ENCODE peak calls at places on chromosomes 1 and 21, in five cellular contexts. One of them, this sample, is unnamed.

GRCh38 chr1:165954940-165955339 is 127.5 kb downstream of the UCK2 start:
- DNase-seq in Calu3: no peak
- DNase-seq in amygdala: no peak
- DNase-seq in stimulated activated CD4-positive, alpha-beta T cell treated with anti-CD3 and anti-CD28 coated beads, Interleukin-4, amount 100 ng/mL, for 48 hours: no peak
- DNase-seq in stimulated activated naive CD4-positive, alpha-beta T cell treated with Interleukin-2 at 50 U/mL for 16 hours: no peak
- DNase-seq in this sample: no peak

GRCh38 chr1:98203461-98203860 is 282.6 kb upstream of the DPYD start:
- DNase-seq in Calu3: no peak
- DNase-seq in amygdala: no peak
- DNase-seq in stimulated activated CD4-positive, alpha-beta T cell treated with anti-CD3 and anti-CD28 coated beads, Interleukin-4, amount 100 ng/mL, for 48 hours: no peak
- DNase-seq in stimulated activated naive CD4-positive, alpha-beta T cell treated with Interleukin-2 at 50 U/mL for 16 hours: no peak
- DNase-seq in this sample: no peak

GRCh38 chr21:26123012-26123411 is 47.6 kb downstream of the APP start:
- DNase-seq in Calu3: no peak
- DNase-seq in amygdala: no peak
- DNase-seq in stimulated activated CD4-positive, alpha-beta T cell treated with anti-CD3 and anti-CD28 coated beads, Interleukin-4, amount 100 ng/mL, for 48 hours: no peak
- DNase-seq in stimulated activated naive CD4-positive, alpha-beta T cell treated with Interleukin-2 at 50 U/mL for 16 hours: no peak
- DNase-seq in this sample: no peak

GRCh38 chr1:201888282-201889033 is at the start of gene SHISA4:
- DNase-seq in Calu3: peak
- DNase-seq in amygdala: peak
- DNase-seq in stimulated activated CD4-positive, alpha-beta T cell treated with anti-CD3 and anti-CD28 coated beads, Interleukin-4, amount 100 ng/mL, for 48 hours: no peak
- DNase-seq in stimulated activated naive CD4-positive, alpha-beta T cell treated with Interleukin-2 at 50 U/mL for 16 hours: peak
- DNase-seq in this sample: peak

GRCh38 chr1:245326396-245326795 is 171.6 kb downstream of the KIF26B start:
- DNase-seq in Calu3: no peak
- DNase-seq in amygdala: no peak
- DNase-seq in stimulated activated CD4-positive, alpha-beta T cell treated with anti-CD3 and anti-CD28 coated beads, Interleukin-4, amount 100 ng/mL, for 48 hours: no peak
- DNase-seq in stimulated activated naive CD4-positive, alpha-beta T cell treated with Interleukin-2 at 50 U/mL for 16 hours: no peak
- DNase-seq in this sample: no peak

GRCh38 chr21:45531393-45532215 is 10.6 kb downstream of the SLC19A1 start:
- DNase-seq in Calu3: no peak
- DNase-seq in amygdala: no peak
- DNase-seq in stimulated activated CD4-positive, alpha-beta T cell treated with anti-CD3 and anti-CD28 coated beads, Interleukin-4, amount 100 ng/mL, for 48 hours: no peak
- DNase-seq in stimulated activated naive CD4-positive, alpha-beta T cell treated with Interleukin-2 at 50 U/mL for 16 hours: no peak
- DNase-seq in this sample: no peak

GRCh38 chr1:242692988-242693387 is 168.5 kb upstream of the PLD5 start:
- DNase-seq in Calu3: no peak
- DNase-seq in amygdala: no peak
- DNase-seq in stimulated activated CD4-positive, alpha-beta T cell treated with anti-CD3 and anti-CD28 coated beads, Interleukin-4, amount 100 ng/mL, for 48 hours: no peak
- DNase-seq in stimulated activated naive CD4-positive, alpha-beta T cell treated with Interleukin-2 at 50 U/mL for 16 hours: no peak
- DNase-seq in this sample: no peak

GRCh38 chr1:185338719-185339622 is 21.9 kb upstream of the IVNS1ABP start:
- DNase-seq in Calu3: no peak
- DNase-seq in amygdala: no peak
- DNase-seq in stimulated activated CD4-positive, alpha-beta T cell treated with anti-CD3 and anti-CD28 coated beads, Interleukin-4, amount 100 ng/mL, for 48 hours: no peak
- DNase-seq in stimulated activated naive CD4-positive, alpha-beta T cell treated with Interleukin-2 at 50 U/mL for 16 hours: peak
- DNase-seq in this sample: no peak

GRCh38 chr1:109214695-109215623 is 1.2 kb downstream of the SARS1 start:
- DNase-seq in Calu3: peak
- DNase-seq in amygdala: no peak
- DNase-seq in stimulated activated CD4-positive, alpha-beta T cell treated with anti-CD3 and anti-CD28 coated beads, Interleukin-4, amount 100 ng/mL, for 48 hours: peak
- DNase-seq in stimulated activated naive CD4-positive, alpha-beta T cell treated with Interleukin-2 at 50 U/mL for 16 hours: peak
- DNase-seq in this sample: peak

GRCh38 chr1:110135268-110136065 is 14.8 kb upstream of the SLC6A17 start:
- DNase-seq in Calu3: no peak
- DNase-seq in amygdala: no peak
- DNase-seq in stimulated activated CD4-positive, alpha-beta T cell treated with anti-CD3 and anti-CD28 coated beads, Interleukin-4, amount 100 ng/mL, for 48 hours: no peak
- DNase-seq in stimulated activated naive CD4-positive, alpha-beta T cell treated with Interleukin-2 at 50 U/mL for 16 hours: no peak
- DNase-seq in this sample: no peak

GRCh38 chr1:170887726-170888125 is 47.6 kb upstream of the MROH9 start:
- DNase-seq in Calu3: no peak
- DNase-seq in amygdala: no peak
- DNase-seq in stimulated activated CD4-positive, alpha-beta T cell treated with anti-CD3 and anti-CD28 coated beads, Interleukin-4, amount 100 ng/mL, for 48 hours: no peak
- DNase-seq in stimulated activated naive CD4-positive, alpha-beta T cell treated with Interleukin-2 at 50 U/mL for 16 hours: no peak
- DNase-seq in this sample: no peak

GRCh38 chr1:204255225-204255624 is 41.4 kb upstream of the GOLT1A start:
- DNase-seq in Calu3: no peak
- DNase-seq in amygdala: no peak
- DNase-seq in stimulated activated CD4-positive, alpha-beta T cell treated with anti-CD3 and anti-CD28 coated beads, Interleukin-4, amount 100 ng/mL, for 48 hours: no peak
- DNase-seq in stimulated activated naive CD4-positive, alpha-beta T cell treated with Interleukin-2 at 50 U/mL for 16 hours: no peak
- DNase-seq in this sample: no peak

GRCh38 chr1:14876747-14877146 is 276.8 kb upstream of the TMEM51 start:
- DNase-seq in Calu3: no peak
- DNase-seq in amygdala: no peak
- DNase-seq in stimulated activated CD4-positive, alpha-beta T cell treated with anti-CD3 and anti-CD28 coated beads, Interleukin-4, amount 100 ng/mL, for 48 hours: no peak
- DNase-seq in stimulated activated naive CD4-positive, alpha-beta T cell treated with Interleukin-2 at 50 U/mL for 16 hours: no peak
- DNase-seq in this sample: no peak

GRCh38 chr1:31216016-31216415 is 23.7 kb downstream of the NKAIN1 start:
- DNase-seq in Calu3: no peak
- DNase-seq in amygdala: no peak
- DNase-seq in stimulated activated CD4-positive, alpha-beta T cell treated with anti-CD3 and anti-CD28 coated beads, Interleukin-4, amount 100 ng/mL, for 48 hours: no peak
- DNase-seq in stimulated activated naive CD4-positive, alpha-beta T cell treated with Interleukin-2 at 50 U/mL for 16 hours: no peak
- DNase-seq in this sample: no peak

GRCh38 chr1:213057264-213058059 is 6.4 kb downstream of the RPS6KC1 start:
- DNase-seq in Calu3: no peak
- DNase-seq in amygdala: no peak
- DNase-seq in stimulated activated CD4-positive, alpha-beta T cell treated with anti-CD3 and anti-CD28 coated beads, Interleukin-4, amount 100 ng/mL, for 48 hours: no peak
- DNase-seq in stimulated activated naive CD4-positive, alpha-beta T cell treated with Interleukin-2 at 50 U/mL for 16 hours: no peak
- DNase-seq in this sample: no peak

GRCh38 chr1:32920833-32921232 is 19.6 kb upstream of the TMEM54 start:
- DNase-seq in Calu3: no peak
- DNase-seq in amygdala: no peak
- DNase-seq in stimulated activated CD4-positive, alpha-beta T cell treated with anti-CD3 and anti-CD28 coated beads, Interleukin-4, amount 100 ng/mL, for 48 hours: no peak
- DNase-seq in stimulated activated naive CD4-positive, alpha-beta T cell treated with Interleukin-2 at 50 U/mL for 16 hours: no peak
- DNase-seq in this sample: no peak

GRCh38 chr1:43199093-43199726 is 27.1 kb downstream of the CFAP57 start:
- DNase-seq in Calu3: no peak
- DNase-seq in amygdala: no peak
- DNase-seq in stimulated activated CD4-positive, alpha-beta T cell treated with anti-CD3 and anti-CD28 coated beads, Interleukin-4, amount 100 ng/mL, for 48 hours: no peak
- DNase-seq in stimulated activated naive CD4-positive, alpha-beta T cell treated with Interleukin-2 at 50 U/mL for 16 hours: no peak
- DNase-seq in this sample: no peak

GRCh38 chr1:106268070-106268469 is 788.4 kb upstream of the PRMT6 start:
- DNase-seq in Calu3: no peak
- DNase-seq in amygdala: no peak
- DNase-seq in stimulated activated CD4-positive, alpha-beta T cell treated with anti-CD3 and anti-CD28 coated beads, Interleukin-4, amount 100 ng/mL, for 48 hours: no peak
- DNase-seq in stimulated activated naive CD4-positive, alpha-beta T cell treated with Interleukin-2 at 50 U/mL for 16 hours: no peak
- DNase-seq in this sample: no peak

GRCh38 chr1:179926494-179927205 is 28.0 kb upstream of the CEP350 start:
- DNase-seq in Calu3: no peak
- DNase-seq in amygdala: no peak
- DNase-seq in stimulated activated CD4-positive, alpha-beta T cell treated with anti-CD3 and anti-CD28 coated beads, Interleukin-4, amount 100 ng/mL, for 48 hours: no peak
- DNase-seq in stimulated activated naive CD4-positive, alpha-beta T cell treated with Interleukin-2 at 50 U/mL for 16 hours: no peak
- DNase-seq in this sample: no peak

GRCh38 chr1:186152227-186152944 is 222.7 kb downstream of the TPR start:
- DNase-seq in Calu3: peak
- DNase-seq in amygdala: no peak
- DNase-seq in stimulated activated CD4-positive, alpha-beta T cell treated with anti-CD3 and anti-CD28 coated beads, Interleukin-4, amount 100 ng/mL, for 48 hours: no peak
- DNase-seq in stimulated activated naive CD4-positive, alpha-beta T cell treated with Interleukin-2 at 50 U/mL for 16 hours: no peak
- DNase-seq in this sample: no peak

GRCh38 chr1:6258675-6259074 is 2.2 kb downstream of the GPR153 start:
- DNase-seq in Calu3: no peak
- DNase-seq in amygdala: no peak
- DNase-seq in stimulated activated CD4-positive, alpha-beta T cell treated with anti-CD3 and anti-CD28 coated beads, Interleukin-4, amount 100 ng/mL, for 48 hours: no peak
- DNase-seq in stimulated activated naive CD4-positive, alpha-beta T cell treated with Interleukin-2 at 50 U/mL for 16 hours: no peak
- DNase-seq in this sample: no peak

GRCh38 chr1:220217383-220217988 is 54.8 kb downstream of the RAB3GAP2 start:
- DNase-seq in Calu3: peak
- DNase-seq in amygdala: no peak
- DNase-seq in stimulated activated CD4-positive, alpha-beta T cell treated with anti-CD3 and anti-CD28 coated beads, Interleukin-4, amount 100 ng/mL, for 48 hours: no peak
- DNase-seq in stimulated activated naive CD4-positive, alpha-beta T cell treated with Interleukin-2 at 50 U/mL for 16 hours: no peak
- DNase-seq in this sample: no peak

GRCh38 chr1:27451346-27451745 is 38.6 kb downstream of the WASF2 start:
- DNase-seq in Calu3: no peak
- DNase-seq in amygdala: no peak
- DNase-seq in stimulated activated CD4-positive, alpha-beta T cell treated with anti-CD3 and anti-CD28 coated beads, Interleukin-4, amount 100 ng/mL, for 48 hours: no peak
- DNase-seq in stimulated activated naive CD4-positive, alpha-beta T cell treated with Interleukin-2 at 50 U/mL for 16 hours: no peak
- DNase-seq in this sample: no peak